ENCODE peak calls at places on chromosomes 5 and 9, in five cellular contexts. One of them, this sample, is unnamed.

GRCh38 chr5:132013006-132013689 is 1.7 kb upstream of the ACSL6 start:
- DNase-seq in adrenal gland: peak
- DNase-seq in lower lobe of right lung: peak
- DNase-seq in AG04449: no peak
- DNase-seq in mesendoderm: no peak
- DNase-seq in this sample: no peak

GRCh38 chr5:38938424-38938823 is 92.6 kb downstream of the OSMR start:
- DNase-seq in adrenal gland: no peak
- DNase-seq in lower lobe of right lung: no peak
- DNase-seq in mesendoderm: peak
- DNase-seq in AG04449: no peak
- DNase-seq in this sample: no peak

GRCh38 chr5:54135042-54135441 is 175.3 kb downstream of the ARL15 start:
- DNase-seq in lower lobe of right lung: no peak
- DNase-seq in AG04449: no peak
- DNase-seq in adrenal gland: no peak
- DNase-seq in mesendoderm: peak
- DNase-seq in this sample: peak

GRCh38 chr5:138536665-138537315 is 6.2 kb downstream of the ETF1 start:
- DNase-seq in mesendoderm: peak
- DNase-seq in adrenal gland: no peak
- DNase-seq in lower lobe of right lung: no peak
- DNase-seq in AG04449: no peak
- DNase-seq in this sample: no peak

GRCh38 chr5:169804861-169805260 is 167.8 kb downstream of the DOCK2 start:
- DNase-seq in mesendoderm: no peak
- DNase-seq in AG04449: peak
- DNase-seq in adrenal gland: no peak
- DNase-seq in lower lobe of right lung: no peak
- DNase-seq in this sample: peak

GRCh38 chr5:41921874-41922273 is 3.2 kb upstream of the FBXO4 start:
- DNase-seq in lower lobe of right lung: no peak
- DNase-seq in AG04449: no peak
- DNase-seq in adrenal gland: no peak
- DNase-seq in mesendoderm: peak
- DNase-seq in this sample: no peak

GRCh38 chr9:101333490-101333889 is 51.3 kb downstream of the BAAT start:
- DNase-seq in adrenal gland: no peak
- DNase-seq in mesendoderm: no peak
- DNase-seq in lower lobe of right lung: no peak
- DNase-seq in AG04449: no peak
- DNase-seq in this sample: no peak

GRCh38 chr5:87850843-87851242 is 417.8 kb downstream of the TMEM161B start:
- DNase-seq in mesendoderm: no peak
- DNase-seq in lower lobe of right lung: no peak
- DNase-seq in adrenal gland: no peak
- DNase-seq in AG04449: no peak
- DNase-seq in this sample: no peak

GRCh38 chr5:123099514-123100151 is 10.6 kb downstream of the PRDM6 start:
- DNase-seq in AG04449: no peak
- DNase-seq in lower lobe of right lung: peak
- DNase-seq in mesendoderm: peak
- DNase-seq in adrenal gland: no peak
- DNase-seq in this sample: no peak

GRCh38 chr9:81720450-81721086 is 31.2 kb upstream of the TLE1 start:
- DNase-seq in mesendoderm: no peak
- DNase-seq in adrenal gland: no peak
- DNase-seq in lower lobe of right lung: no peak
- DNase-seq in AG04449: no peak
- DNase-seq in this sample: no peak

GRCh38 chr9:32863291-32863690 is 80.0 kb downstream of the TMEM215 start:
- DNase-seq in mesendoderm: no peak
- DNase-seq in adrenal gland: no peak
- DNase-seq in AG04449: no peak
- DNase-seq in lower lobe of right lung: no peak
- DNase-seq in this sample: no peak

GRCh38 chr5:129460951-129461815 is 1.1 kb downstream of the ADAMTS19 start:
- DNase-seq in AG04449: no peak
- DNase-seq in adrenal gland: peak
- DNase-seq in lower lobe of right lung: peak
- DNase-seq in mesendoderm: peak
- DNase-seq in this sample: no peak

GRCh38 chr5:129461816-129462396 is 1.8 kb downstream of the ADAMTS19 start:
- DNase-seq in mesendoderm: no peak
- DNase-seq in AG04449: no peak
- DNase-seq in adrenal gland: no peak
- DNase-seq in lower lobe of right lung: no peak
- DNase-seq in this sample: no peak

GRCh38 chr5:129460121-129460950 is at the start of gene ADAMTS19:
- DNase-seq in adrenal gland: peak
- DNase-seq in lower lobe of right lung: no peak
- DNase-seq in mesendoderm: peak
- DNase-seq in AG04449: no peak
- DNase-seq in this sample: peak

DNA sequence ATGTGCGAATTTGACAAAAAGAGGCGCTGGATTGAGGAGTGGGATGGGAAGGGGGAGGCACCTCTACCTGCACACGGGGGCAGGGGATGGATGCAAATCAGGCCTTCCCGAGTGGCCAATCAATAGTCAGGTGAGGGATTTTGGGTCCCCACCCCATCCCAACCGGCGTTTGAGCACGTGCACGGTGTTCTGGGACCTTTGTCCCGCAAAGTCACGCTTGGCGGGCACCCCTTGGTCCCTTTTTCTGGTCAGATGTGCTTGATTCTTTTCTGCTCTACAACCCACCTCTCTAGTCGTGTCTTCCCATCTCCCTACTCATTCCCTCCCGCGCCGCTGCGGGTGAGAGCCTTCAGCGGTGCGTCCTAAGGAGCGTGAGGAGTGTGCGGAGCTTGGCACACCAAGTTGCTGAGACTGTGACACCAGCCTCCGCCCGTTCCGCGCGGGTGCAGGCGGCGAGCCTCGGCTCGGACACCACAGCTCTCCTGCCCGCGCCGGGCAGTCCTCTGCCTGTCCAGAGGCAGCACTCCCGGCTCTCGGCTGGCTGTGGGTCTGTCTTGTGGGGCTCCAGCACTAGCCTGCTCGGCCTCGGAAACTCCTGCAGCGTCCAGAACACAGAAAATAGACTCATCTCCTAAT is 495 bp upstream of the ADAMTS19 start:
- DNase-seq in AG04449: no peak
- DNase-seq in lower lobe of right lung: no peak
- DNase-seq in mesendoderm: peak
- DNase-seq in adrenal gland: peak
- DNase-seq in this sample: peak
- H3K4me3 ChIP-seq in AG04449: no peak
- H3K4me3 ChIP-seq in lower lobe of right lung: peak
- H3K4me3 ChIP-seq in mesendoderm: peak
- H3K4me3 ChIP-seq in adrenal gland: no peak
- H3K4me3 ChIP-seq in this sample: peak

DNA sequence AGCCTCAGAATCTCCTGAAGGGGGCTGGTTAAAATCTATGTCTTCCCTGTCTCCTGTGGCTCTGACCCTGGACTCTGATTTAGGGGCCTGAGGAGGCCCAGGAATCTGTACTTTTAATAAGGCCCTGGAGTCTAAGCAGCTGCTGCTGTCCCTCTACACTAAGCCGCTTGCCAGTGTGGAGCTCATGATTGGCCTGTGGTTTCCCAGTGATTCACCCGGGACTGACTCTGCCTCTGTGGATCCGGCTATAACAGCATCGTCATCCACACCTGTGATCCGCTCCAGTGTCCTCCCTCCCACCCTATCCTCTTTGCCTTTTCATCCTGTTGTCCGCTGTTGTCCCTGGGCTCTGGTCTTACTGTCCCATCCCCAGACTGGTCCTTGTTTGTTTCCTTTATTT is 3.7 kb downstream of the SLC31A2 start:
- DNase-seq in adrenal gland: no peak
- DNase-seq in mesendoderm: no peak
- DNase-seq in AG04449: no peak
- DNase-seq in lower lobe of right lung: no peak
- DNase-seq in this sample: peak
- H3K4me3 ChIP-seq in adrenal gland: no peak
- H3K4me3 ChIP-seq in mesendoderm: no peak
- H3K4me3 ChIP-seq in AG04449: no peak
- H3K4me3 ChIP-seq in lower lobe of right lung: peak
- H3K4me3 ChIP-seq in this sample: no peak

DNA sequence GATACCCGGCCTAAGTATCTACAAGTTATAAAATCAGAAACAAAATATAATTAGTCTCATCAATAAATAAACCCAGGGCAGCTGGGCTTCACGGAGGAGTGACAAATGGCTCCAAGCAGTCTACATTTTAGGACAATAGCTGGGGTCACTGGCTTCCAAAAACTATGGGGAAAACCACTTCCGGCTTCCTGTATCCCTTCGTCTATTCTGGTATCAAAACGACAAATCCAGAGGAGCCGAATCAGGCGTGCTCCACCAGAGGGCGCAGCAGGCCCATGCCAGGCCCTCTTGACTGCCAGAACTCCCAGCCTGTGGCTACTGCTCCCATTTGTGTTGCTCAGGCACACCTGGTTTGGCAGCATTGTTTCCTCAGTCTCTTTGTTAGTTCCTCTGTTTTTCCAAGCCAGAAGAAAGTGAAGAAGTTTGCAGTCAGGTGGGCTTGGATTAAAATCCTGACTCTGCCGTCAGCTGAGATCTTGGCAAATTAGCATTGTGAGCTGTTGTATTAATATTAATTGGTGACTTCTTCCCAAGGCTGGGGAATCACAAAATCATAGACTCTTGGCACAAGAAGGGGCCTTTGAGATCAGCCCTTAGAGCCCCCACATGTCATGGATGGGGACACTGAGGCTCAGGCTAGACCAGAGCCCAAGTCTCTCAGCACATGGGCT is 11.6 kb upstream of the RAB14 start:
- DNase-seq in mesendoderm: peak
- DNase-seq in adrenal gland: peak
- DNase-seq in lower lobe of right lung: peak
- DNase-seq in AG04449: peak
- DNase-seq in this sample: peak
- H3K4me3 ChIP-seq in mesendoderm: no peak
- H3K4me3 ChIP-seq in adrenal gland: no peak
- H3K4me3 ChIP-seq in lower lobe of right lung: no peak
- H3K4me3 ChIP-seq in AG04449: no peak
- H3K4me3 ChIP-seq in this sample: no peak

DNA sequence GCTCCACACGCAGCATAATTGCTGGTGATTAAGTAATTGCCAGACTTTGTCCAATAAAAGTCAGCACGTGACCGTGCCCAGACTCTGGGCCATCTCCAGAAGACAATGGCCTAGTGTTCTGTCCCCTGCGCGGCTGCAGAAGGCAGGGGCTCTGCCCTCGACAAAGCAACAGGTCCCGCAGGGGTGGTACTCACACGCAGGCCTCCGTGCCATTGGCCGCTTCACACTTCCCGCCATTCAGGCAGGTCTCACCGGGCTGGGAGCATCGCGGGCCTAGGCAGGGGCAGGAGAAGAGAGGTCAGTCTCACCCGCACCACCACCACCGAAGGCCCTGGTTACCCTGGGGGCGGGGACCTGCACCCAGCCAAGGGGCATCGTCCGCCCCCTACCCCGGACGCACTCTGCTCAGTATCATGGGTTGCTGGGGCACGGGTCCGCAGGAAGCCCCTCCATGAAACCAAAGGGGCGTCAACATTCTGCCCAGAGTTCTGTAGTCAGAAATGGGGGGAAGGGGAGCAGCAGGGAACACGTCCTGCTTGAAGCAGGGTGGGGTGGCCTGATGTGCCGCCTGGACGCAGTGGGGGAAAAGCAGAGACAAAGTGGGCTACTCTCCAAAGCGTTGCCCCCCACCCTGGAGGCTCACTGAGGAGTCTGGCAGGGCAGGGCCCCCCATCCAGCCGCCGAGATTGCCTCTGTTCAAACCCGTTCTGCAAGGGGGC is 1.9 kb downstream of the NOTCH1 start:
- DNase-seq in adrenal gland: no peak
- DNase-seq in AG04449: no peak
- DNase-seq in mesendoderm: no peak
- DNase-seq in lower lobe of right lung: no peak
- DNase-seq in this sample: no peak
- H3K4me3 ChIP-seq in adrenal gland: peak
- H3K4me3 ChIP-seq in AG04449: peak
- H3K4me3 ChIP-seq in mesendoderm: no peak
- H3K4me3 ChIP-seq in lower lobe of right lung: peak
- H3K4me3 ChIP-seq in this sample: peak

GRCh38 chr5:106574820-106575219 is 1095.9 kb downstream of the EFNA5 start:
- DNase-seq in lower lobe of right lung: no peak
- DNase-seq in AG04449: no peak
- DNase-seq in adrenal gland: no peak
- DNase-seq in mesendoderm: no peak
- DNase-seq in this sample: no peak
- H3K4me3 ChIP-seq in lower lobe of right lung: no peak
- H3K4me3 ChIP-seq in AG04449: no peak
- H3K4me3 ChIP-seq in adrenal gland: no peak
- H3K4me3 ChIP-seq in mesendoderm: no peak
- H3K4me3 ChIP-seq in this sample: no peak

DNA sequence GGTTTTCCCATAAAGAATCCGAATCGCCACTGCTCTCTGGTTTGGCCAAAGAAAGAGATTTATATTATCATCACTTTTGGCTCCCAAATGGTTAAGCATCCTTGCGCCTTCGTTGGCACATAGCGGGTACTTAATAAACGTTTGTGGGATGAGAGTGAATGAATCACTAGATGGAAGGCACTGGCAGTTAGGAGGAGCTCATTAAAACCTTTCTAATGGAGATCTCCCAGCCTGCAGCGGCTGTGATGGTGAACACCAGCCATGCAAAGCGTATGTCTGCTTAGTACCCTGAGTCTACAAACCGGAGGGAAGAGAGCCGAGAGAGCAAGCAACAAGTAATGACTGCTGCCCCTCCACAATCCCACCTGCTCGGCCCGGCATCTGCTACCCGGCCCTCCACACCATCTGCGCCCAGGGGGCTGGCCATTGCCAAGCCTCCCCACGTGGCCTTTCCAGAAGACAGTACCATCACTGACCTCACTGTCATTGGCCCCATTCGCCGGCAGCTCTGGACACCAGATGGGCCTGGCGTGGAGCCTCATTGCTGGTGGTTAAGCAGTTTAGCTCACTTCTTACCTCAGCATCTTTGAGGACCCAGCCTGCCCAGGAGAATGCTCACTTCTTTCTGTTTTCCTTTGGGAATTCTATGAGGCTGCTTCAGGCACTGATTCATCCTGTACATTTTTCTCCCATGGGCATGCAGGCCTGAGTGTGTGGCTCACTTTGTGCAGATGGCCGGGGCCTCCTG is 39.3 kb upstream of the ANKRD33B start:
- DNase-seq in mesendoderm: no peak
- DNase-seq in AG04449: peak
- DNase-seq in adrenal gland: no peak
- DNase-seq in lower lobe of right lung: no peak
- DNase-seq in this sample: peak
- H3K4me3 ChIP-seq in mesendoderm: no peak
- H3K4me3 ChIP-seq in AG04449: no peak
- H3K4me3 ChIP-seq in adrenal gland: no peak
- H3K4me3 ChIP-seq in lower lobe of right lung: no peak
- H3K4me3 ChIP-seq in this sample: no peak